ENCODE peak calls at places on chromosomes 1 and 21, in eight cellular contexts. Q is lower leg skin, V is choroid plexus epithelial cell, Z is lower lobe of right lung, A is hepatocyte, C is dorsolateral prefrontal cortex, B is adrenal gland, O is BJ. P is an unnamed sample.

GRCh38 chr21:42405064-42406059 is 1.7 kb downstream of the UBASH3A start:
- DNase-seq in Q (no peak), V (no peak), Z (no peak), A (no peak), C (no peak), B (no peak), O (no peak), P (no peak)

GRCh38 chr1:200224315-200224714 is 185.5 kb downstream of the ZNF281 start:
- DNase-seq in Q (no peak), V (peak; percentile 25), Z (no peak), A (no peak), C (no peak), B (no peak), O (no peak), P (no peak)

GRCh38 chr1:205915354-205915990 is 27.8 kb downstream of the SLC26A9 start:
- DNase-seq in Q (no peak), V (no peak), Z (no peak), A (no peak), C (no peak), B (no peak), O (no peak), P (no peak)

GRCh38 chr21:42232176-42232825 is 13.4 kb downstream of the ABCG1 start:
- DNase-seq in Q (no peak), V (no peak), Z (peak; percentile 26), A (no peak), C (no peak), B (no peak), O (no peak), P (no peak)

GRCh38 chr1:10973552-10973951 is 38.9 kb upstream of the TARDBP start:
- DNase-seq in Q (no peak), V (no peak), Z (no peak), A (no peak), C (no peak), B (no peak), O (no peak), P (peak; percentile 77)

GRCh38 chr1:65147424-65148177 is 402 bp upstream of the AK4 start:
- DNase-seq in Q (peak; percentile 31), V (peak; percentile 21), Z (peak; percentile 49), A (peak; percentile 78), C (no peak), B (peak; percentile 41), O (no peak), P (peak; percentile 83)

GRCh38 chr1:19922015-19922688 is 1.3 kb downstream of the PLA2G2E start:
- DNase-seq in Q (no peak), V (no peak), Z (no peak), A (no peak), C (no peak), B (no peak), O (no peak), P (peak; percentile 53)

GRCh38 chr1:119713538-119714456 is 2.1 kb downstream of the PHGDH start:
- DNase-seq in Q (no peak), V (peak; percentile 23), Z (no peak), A (peak; percentile 21), C (no peak), B (no peak), O (no peak), P (peak; percentile 81)

GRCh38 chr1:30525980-30526651 is 197.3 kb downstream of the MATN1 start:
- DNase-seq in Q (no peak), V (peak; percentile 72), Z (no peak), A (peak; percentile 73), C (no peak), B (peak; percentile 67), O (peak; percentile 56), P (peak; percentile 47)

GRCh38 chr1:22889213-22889827 is 83.3 kb downstream of the LACTBL1 start:
- DNase-seq in Q (no peak), V (peak; percentile 70), Z (no peak), A (peak; percentile 44), C (no peak), B (peak; percentile 23), O (no peak), P (no peak)

GRCh38 chr1:150696590-150696989 is 364 bp downstream of the GOLPH3L start:
- DNase-seq in Q (no peak), V (no peak), Z (no peak), A (peak; percentile 4), C (no peak), B (no peak), O (no peak), P (no peak)

GRCh38 chr1:32992489-32993214 is 28.0 kb upstream of the RNF19B start:
- DNase-seq in Q (peak; percentile 87), V (peak; percentile 99), Z (peak; percentile 93), A (peak; percentile 90), C (peak; percentile 52), B (peak; percentile 53), O (peak; percentile 87), P (peak; percentile 97)

GRCh38 chr1:37477946-37478345 is 3.6 kb downstream of the ZC3H12A start:
- DNase-seq in Q (no peak), V (no peak), Z (no peak), A (peak; percentile 22), C (no peak), B (no peak), O (no peak), P (peak; percentile 51)

GRCh38 chr1:198205021-198205684 is 48.4 kb downstream of the NEK7 start:
- DNase-seq in Q (no peak), V (no peak), Z (no peak), A (no peak), C (no peak), B (no peak), O (no peak), P (no peak)

GRCh38 chr21:35491920-35492678 is 443.0 kb upstream of the RUNX1 start:
- DNase-seq in Q (no peak), V (no peak), Z (no peak), A (no peak), C (no peak), B (no peak), O (no peak), P (no peak)

GRCh38 chr1:172308148-172308547 is 112.3 kb upstream of the C1orf105 start:
- DNase-seq in Q (no peak), V (no peak), Z (no peak), A (no peak), C (no peak), B (no peak), O (no peak), P (no peak)

GRCh38 chr1:200336111-200336845 is 73.6 kb downstream of the ZNF281 start:
- DNase-seq in Q (no peak), V (peak; percentile 60), Z (no peak), A (no peak), C (no peak), B (no peak), O (no peak), P (peak; percentile 8)

DNA sequence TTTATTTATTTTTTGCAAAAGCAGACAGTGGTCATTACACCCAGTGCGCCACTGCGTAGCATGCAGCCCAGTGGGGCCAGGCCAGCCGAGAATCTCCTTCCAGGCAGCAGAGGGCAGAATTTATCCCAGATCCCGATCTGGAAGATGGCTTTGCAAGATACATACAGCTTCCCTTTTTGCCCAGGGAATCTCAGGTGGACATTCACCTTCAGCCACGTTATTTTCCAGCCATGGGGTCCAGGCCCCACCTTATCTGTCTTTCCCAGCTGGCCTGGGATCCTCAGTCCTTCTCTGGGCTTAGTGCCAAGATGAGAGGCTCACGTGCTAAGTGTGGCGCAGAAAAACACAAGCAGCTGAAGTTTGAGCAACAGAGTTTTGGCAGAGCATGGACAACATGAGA is 123.6 kb downstream of the AJAP1 start:
- DNase-seq in Q (no peak), V (no peak), Z (no peak), A (peak; percentile 25), C (no peak), B (no peak), O (no peak), P (peak; percentile 74)
- TF ChIP-seq CTCF in Q (no peak), V (no peak), Z (peak; percentile 37), A (peak; percentile 56), C (peak; percentile 61), B (no peak), O (peak; percentile 11), P (peak; percentile 75)

GRCh38 chr1:169091480-169091941 is 15.0 kb upstream of the ATP1B1 start:
- DNase-seq in Q (no peak), V (no peak), Z (no peak), A (no peak), C (no peak), B (no peak), O (no peak), P (no peak)
- H3K4me3 ChIP-seq in Q (no peak overlapping the region), V (no peak overlapping the region), Z (no peak overlapping the region), A (no peak overlapping the region), C (no peak overlapping the region), B (no peak overlapping the region), O (no peak overlapping the region), P (no peak overlapping the region)

GRCh38 chr1:6614953-6615785 is 1.6 kb downstream of the PHF13 start:
- DNase-seq in Q (no peak), V (peak; percentile 41), Z (no peak), A (peak; percentile 46), C (no peak), B (peak; percentile 47), O (no peak), P (peak; percentile 64)

GRCh38 chr1:6612641-6613360 is 730 bp upstream of the PHF13 start:
- DNase-seq in Q (no peak), V (peak; percentile 54), Z (peak; percentile 74), A (peak; percentile 82), C (no peak), B (peak; percentile 58), O (no peak), P (no peak)

GRCh38 chr1:6614019-6614952 is 755 bp downstream of the PHF13 start:
- DNase-seq in Q (no peak), V (peak; percentile 21), Z (peak; percentile 74), A (peak; percentile 74), C (no peak), B (peak; percentile 76), O (no peak), P (peak; percentile 79)

GRCh38 chr1:6619045-6619444 is 5.5 kb downstream of the PHF13 start:
- DNase-seq in Q (no peak), V (no peak), Z (no peak), A (no peak), C (no peak), B (no peak), O (no peak), P (no peak)

GRCh38 chr1:6613361-6614018 is at the start of gene PHF13:
- DNase-seq in Q (peak; percentile 99), V (peak; percentile 100), Z (peak; percentile 100), A (peak; percentile 100), C (peak; percentile 99), B (peak; percentile 100), O (peak; percentile 83), P (peak; percentile 100)
- TF ChIP-seq CTCF in Q (no peak), V (no peak), Z (no peak), A (no peak), C (no peak), B (no peak), O (no peak), P (no peak)

GRCh38 chr1:154406572-154406879 is 1.4 kb downstream of the IL6R start:
- DNase-seq in Q (no peak), V (no peak), Z (no peak), A (no peak), C (no peak), B (no peak), O (no peak), P (no peak)

GRCh38 chr1:154407021-154407865 is 2.1 kb downstream of the IL6R start:
- DNase-seq in Q (no peak), V (no peak), Z (peak; percentile 76), A (no peak), C (no peak), B (no peak), O (no peak), P (peak; percentile 48)

GRCh38 chr1:154410185-154410827 is 5.2 kb downstream of the IL6R start:
- DNase-seq in Q (no peak), V (no peak), Z (peak; percentile 35), A (no peak), C (no peak), B (no peak), O (no peak), P (peak; percentile 46)

GRCh38 chr1:154405762-154406571 is 824 bp downstream of the IL6R start:
- DNase-seq in Q (peak; percentile 85), V (peak; percentile 24), Z (peak; percentile 79), A (peak; percentile 82), C (peak; percentile 69), B (peak; percentile 90), O (no peak), P (peak; percentile 74)

GRCh38 chr1:154407866-154408777 is 3.0 kb downstream of the IL6R start:
- DNase-seq in Q (peak; percentile 55), V (no peak), Z (peak; percentile 40), A (no peak), C (no peak), B (no peak), O (no peak), P (peak; percentile 50)
- H3K4me3 ChIP-seq in Q (no peak overlapping the region), V (no peak overlapping the region), Z (peak overlapping the region; percentile 88), A (no peak overlapping the region), C (no peak overlapping the region), B (no peak overlapping the region), O (no peak overlapping the region), P (no peak overlapping the region)

P was measured in endodermal cell.